ENCODE peak calls at places on chromosomes 5 and 9, in eight cellular contexts. One of them, this sample, is unnamed.

GRCh38 chr9:137281345-137282116 is 4.0 kb downstream of the TOR4A start:
- DNase-seq in heart right ventricle: no peak
- DNase-seq in psoas muscle: no peak
- DNase-seq in pancreas: no peak
- DNase-seq in suprapubic skin: no peak
- DNase-seq in HCT116: no peak
- DNase-seq in CD8-positive, alpha-beta memory T cell: no peak
- DNase-seq in foreskin keratinocyte: no peak
- DNase-seq in this sample: no peak

GRCh38 chr5:149239917-149240316 is 31.7 kb upstream of the AFAP1L1 start:
- DNase-seq in heart right ventricle: no peak
- DNase-seq in foreskin keratinocyte: no peak
- DNase-seq in HCT116: no peak
- DNase-seq in psoas muscle: no peak
- DNase-seq in CD8-positive, alpha-beta memory T cell: no peak
- DNase-seq in suprapubic skin: no peak
- DNase-seq in pancreas: no peak
- DNase-seq in this sample: no peak

GRCh38 chr9:28289732-28290131 is 716.5 kb upstream of the C9orf72 start:
- DNase-seq in suprapubic skin: no peak
- DNase-seq in pancreas: no peak
- DNase-seq in HCT116: no peak
- DNase-seq in heart right ventricle: no peak
- DNase-seq in psoas muscle: no peak
- DNase-seq in CD8-positive, alpha-beta memory T cell: no peak
- DNase-seq in foreskin keratinocyte: no peak
- DNase-seq in this sample: no peak

GRCh38 chr5:52830700-52831099 is 43.0 kb downstream of the ITGA1 start:
- DNase-seq in heart right ventricle: no peak
- DNase-seq in foreskin keratinocyte: no peak
- DNase-seq in pancreas: no peak
- DNase-seq in suprapubic skin: no peak
- DNase-seq in CD8-positive, alpha-beta memory T cell: no peak
- DNase-seq in HCT116: no peak
- DNase-seq in psoas muscle: no peak
- DNase-seq in this sample: no peak

GRCh38 chr9:98192503-98193335 is at the start of gene CORO2A:
- DNase-seq in CD8-positive, alpha-beta memory T cell: peak; percentile 67
- DNase-seq in pancreas: no peak
- DNase-seq in heart right ventricle: peak; percentile 57
- DNase-seq in psoas muscle: peak; percentile 65
- DNase-seq in HCT116: peak; percentile 33
- DNase-seq in foreskin keratinocyte: peak; percentile 92
- DNase-seq in suprapubic skin: no peak
- DNase-seq in this sample: peak; percentile 83

GRCh38 chr5:14101922-14102321 is 41.2 kb upstream of the TRIO start:
- DNase-seq in suprapubic skin: no peak
- DNase-seq in heart right ventricle: no peak
- DNase-seq in pancreas: no peak
- DNase-seq in psoas muscle: no peak
- DNase-seq in foreskin keratinocyte: no peak
- DNase-seq in CD8-positive, alpha-beta memory T cell: no peak
- DNase-seq in HCT116: no peak
- DNase-seq in this sample: no peak

GRCh38 chr9:36877239-36877638 is 156.8 kb downstream of the PAX5 start:
- DNase-seq in psoas muscle: no peak
- DNase-seq in pancreas: no peak
- DNase-seq in CD8-positive, alpha-beta memory T cell: no peak
- DNase-seq in suprapubic skin: no peak
- DNase-seq in heart right ventricle: no peak
- DNase-seq in HCT116: no peak
- DNase-seq in foreskin keratinocyte: no peak
- DNase-seq in this sample: no peak

GRCh38 chr5:34047147-34047546 is 4.1 kb upstream of the C1QTNF3 start:
- DNase-seq in heart right ventricle: no peak
- DNase-seq in HCT116: no peak
- DNase-seq in psoas muscle: no peak
- DNase-seq in CD8-positive, alpha-beta memory T cell: no peak
- DNase-seq in suprapubic skin: no peak
- DNase-seq in pancreas: no peak
- DNase-seq in foreskin keratinocyte: no peak
- DNase-seq in this sample: no peak

GRCh38 chr5:168528521-168529360 is at the start of gene FBLL1:
- DNase-seq in pancreas: peak; percentile 60
- DNase-seq in CD8-positive, alpha-beta memory T cell: no peak
- DNase-seq in HCT116: no peak
- DNase-seq in psoas muscle: no peak
- DNase-seq in heart right ventricle: peak; percentile 23
- DNase-seq in foreskin keratinocyte: no peak
- DNase-seq in suprapubic skin: no peak
- DNase-seq in this sample: no peak

DNA sequence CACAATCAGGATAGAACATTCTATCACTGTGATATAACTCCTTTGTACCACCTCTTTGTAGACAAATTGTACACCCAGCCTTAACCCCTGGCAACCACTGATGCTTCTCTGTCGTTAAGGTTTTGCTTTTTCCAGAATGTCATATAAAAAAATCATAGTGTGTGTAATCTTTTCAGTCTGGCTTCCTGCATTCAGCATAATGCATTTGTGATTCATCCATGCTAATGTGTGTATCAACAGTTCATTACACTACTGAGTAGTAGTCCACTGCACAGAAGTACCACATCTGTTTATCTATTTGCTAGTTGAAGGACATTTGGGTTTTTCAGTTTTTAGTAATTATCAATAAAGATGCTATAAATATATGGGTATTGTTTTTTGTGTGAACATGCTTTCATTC is 81.2 kb downstream of the ARSB start:
- DNase-seq in suprapubic skin: no peak
- DNase-seq in foreskin keratinocyte: peak; percentile 22
- DNase-seq in pancreas: no peak
- DNase-seq in heart right ventricle: no peak
- DNase-seq in psoas muscle: no peak
- DNase-seq in HCT116: no peak
- DNase-seq in CD8-positive, alpha-beta memory T cell: no peak
- DNase-seq in this sample: no peak
- H3K27ac ChIP-seq in suprapubic skin: no peak overlapping the region
- H3K27ac ChIP-seq in foreskin keratinocyte: no peak overlapping the region
- H3K27ac ChIP-seq in pancreas: no peak overlapping the region
- H3K27ac ChIP-seq in heart right ventricle: no peak overlapping the region
- H3K27ac ChIP-seq in psoas muscle: no peak overlapping the region
- H3K27ac ChIP-seq in HCT116: no peak overlapping the region
- H3K27ac ChIP-seq in CD8-positive, alpha-beta memory T cell: no peak overlapping the region
- H3K27ac ChIP-seq in this sample: no peak overlapping the region

GRCh38 chr5:43369651-43370050 is 42.5 kb downstream of the CCL28 start:
- DNase-seq in CD8-positive, alpha-beta memory T cell: no peak
- DNase-seq in foreskin keratinocyte: no peak
- DNase-seq in psoas muscle: no peak
- DNase-seq in pancreas: no peak
- DNase-seq in heart right ventricle: no peak
- DNase-seq in suprapubic skin: no peak
- DNase-seq in HCT116: no peak
- DNase-seq in this sample: no peak

GRCh38 chr5:43367453-43367852 is 44.7 kb downstream of the CCL28 start:
- DNase-seq in foreskin keratinocyte: no peak
- DNase-seq in heart right ventricle: no peak
- DNase-seq in HCT116: no peak
- DNase-seq in CD8-positive, alpha-beta memory T cell: no peak
- DNase-seq in psoas muscle: no peak
- DNase-seq in suprapubic skin: no peak
- DNase-seq in pancreas: no peak
- DNase-seq in this sample: no peak

GRCh38 chr5:43370352-43370751 is 41.8 kb downstream of the CCL28 start:
- DNase-seq in HCT116: no peak
- DNase-seq in pancreas: no peak
- DNase-seq in heart right ventricle: no peak
- DNase-seq in suprapubic skin: no peak
- DNase-seq in psoas muscle: no peak
- DNase-seq in CD8-positive, alpha-beta memory T cell: no peak
- DNase-seq in foreskin keratinocyte: no peak
- DNase-seq in this sample: no peak

GRCh38 chr5:43363445-43364152 is 48.6 kb downstream of the CCL28 start:
- DNase-seq in heart right ventricle: no peak
- DNase-seq in CD8-positive, alpha-beta memory T cell: no peak
- DNase-seq in foreskin keratinocyte: no peak
- DNase-seq in HCT116: no peak
- DNase-seq in suprapubic skin: no peak
- DNase-seq in pancreas: no peak
- DNase-seq in psoas muscle: no peak
- DNase-seq in this sample: no peak

DNA sequence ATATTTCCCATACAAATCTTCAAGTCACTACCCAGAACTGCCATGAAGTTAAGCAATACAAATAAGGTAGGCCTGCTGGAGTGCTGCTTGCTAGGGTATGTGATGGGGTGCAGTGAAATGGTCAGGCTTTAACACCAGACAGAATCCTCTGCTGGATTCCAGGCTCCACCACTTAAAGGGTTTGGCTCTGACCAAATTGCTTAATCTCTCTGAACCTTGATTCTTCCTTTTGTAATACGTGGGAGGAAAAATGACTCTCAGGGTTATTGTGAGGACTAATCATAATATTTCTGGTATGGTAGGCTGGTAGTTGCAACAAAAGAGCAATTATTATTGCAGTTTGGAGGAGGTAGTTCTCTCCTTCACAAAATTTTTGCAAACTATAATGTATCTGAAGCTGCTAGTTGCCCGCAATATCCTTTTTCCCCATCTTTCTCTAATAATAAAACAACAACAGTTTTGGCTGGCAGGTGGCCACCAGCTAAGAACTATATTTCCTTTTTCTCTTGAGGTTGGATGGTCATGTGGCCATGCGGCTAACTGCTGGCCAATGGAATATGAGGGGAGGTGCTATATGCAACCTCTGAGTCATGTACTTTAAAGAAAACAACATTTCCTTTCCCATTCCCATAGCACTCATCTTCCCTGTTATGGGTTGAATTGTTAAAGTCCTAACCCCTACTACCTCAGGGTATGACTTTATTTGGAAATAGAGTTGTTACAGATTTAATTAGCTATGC is 44.1 kb downstream of the CCL28 start:
- DNase-seq in suprapubic skin: no peak
- DNase-seq in foreskin keratinocyte: no peak
- DNase-seq in psoas muscle: no peak
- DNase-seq in CD8-positive, alpha-beta memory T cell: no peak
- DNase-seq in HCT116: no peak
- DNase-seq in heart right ventricle: no peak
- DNase-seq in pancreas: no peak
- DNase-seq in this sample: no peak
- H3K4me1 ChIP-seq in suprapubic skin: peaks cover 5% of the 10 kb centered on the region
- H3K4me1 ChIP-seq in foreskin keratinocyte: peaks cover 1% of the 10 kb centered on the region
- H3K4me1 ChIP-seq in psoas muscle: no peaks in the 10 kb centered on the region
- H3K4me1 ChIP-seq in CD8-positive, alpha-beta memory T cell: no peaks in the 10 kb centered on the region
- H3K4me1 ChIP-seq in HCT116: no peaks in the 10 kb centered on the region
- H3K4me1 ChIP-seq in heart right ventricle: no peaks in the 10 kb centered on the region
- H3K4me1 ChIP-seq in pancreas: no peaks in the 10 kb centered on the region
- H3K4me1 ChIP-seq in this sample: no peaks in the 10 kb centered on the region

GRCh38 chr9:21761309-21761901 is 41.0 kb upstream of the MTAP start:
- DNase-seq in heart right ventricle: no peak
- DNase-seq in pancreas: no peak
- DNase-seq in foreskin keratinocyte: no peak
- DNase-seq in HCT116: no peak
- DNase-seq in psoas muscle: no peak
- DNase-seq in CD8-positive, alpha-beta memory T cell: no peak
- DNase-seq in suprapubic skin: no peak
- DNase-seq in this sample: no peak

GRCh38 chr9:21770877-21771560 is 31.4 kb upstream of the MTAP start:
- DNase-seq in pancreas: no peak
- DNase-seq in foreskin keratinocyte: peak; percentile 84
- DNase-seq in CD8-positive, alpha-beta memory T cell: no peak
- DNase-seq in heart right ventricle: no peak
- DNase-seq in psoas muscle: no peak
- DNase-seq in suprapubic skin: no peak
- DNase-seq in HCT116: peak; percentile 51
- DNase-seq in this sample: no peak

GRCh38 chr9:21764736-21765245 is 37.6 kb upstream of the MTAP start:
- DNase-seq in CD8-positive, alpha-beta memory T cell: no peak
- DNase-seq in pancreas: no peak
- DNase-seq in foreskin keratinocyte: no peak
- DNase-seq in psoas muscle: no peak
- DNase-seq in suprapubic skin: no peak
- DNase-seq in heart right ventricle: no peak
- DNase-seq in HCT116: no peak
- DNase-seq in this sample: no peak

GRCh38 chr9:21762064-21762463 is 40.4 kb upstream of the MTAP start:
- DNase-seq in pancreas: no peak
- DNase-seq in CD8-positive, alpha-beta memory T cell: no peak
- DNase-seq in foreskin keratinocyte: no peak
- DNase-seq in suprapubic skin: no peak
- DNase-seq in HCT116: no peak
- DNase-seq in heart right ventricle: no peak
- DNase-seq in psoas muscle: no peak
- DNase-seq in this sample: no peak

DNA sequence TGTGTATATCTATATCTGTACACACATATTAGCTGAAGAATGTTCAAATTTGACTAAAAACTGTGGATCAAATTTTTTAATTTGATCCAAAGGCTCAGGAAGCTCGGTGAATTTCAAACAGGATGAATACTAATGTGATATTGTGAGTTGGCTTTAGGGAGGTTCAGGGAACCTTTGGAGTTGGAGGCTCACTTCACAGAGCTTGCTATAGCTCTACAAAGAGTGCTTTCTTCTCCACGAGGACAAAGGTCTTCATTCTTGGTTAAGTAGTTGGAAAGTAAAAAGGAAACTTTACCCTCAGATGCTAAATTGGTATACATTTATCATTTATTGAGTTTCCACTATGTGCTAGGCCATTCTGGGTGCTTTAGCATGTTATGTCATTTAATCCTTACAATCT is 36.3 kb upstream of the MTAP start:
- DNase-seq in HCT116: no peak
- DNase-seq in pancreas: no peak
- DNase-seq in psoas muscle: no peak
- DNase-seq in foreskin keratinocyte: no peak
- DNase-seq in CD8-positive, alpha-beta memory T cell: no peak
- DNase-seq in suprapubic skin: no peak
- DNase-seq in heart right ventricle: no peak
- DNase-seq in this sample: no peak
- H3K27me3 ChIP-seq in HCT116: no peaks in the 10 kb centered on the region
- H3K27me3 ChIP-seq in pancreas: no peaks in the 10 kb centered on the region
- H3K27me3 ChIP-seq in psoas muscle: peaks cover 4% of the 10 kb centered on the region
- H3K27me3 ChIP-seq in foreskin keratinocyte: no peaks in the 10 kb centered on the region
- H3K27me3 ChIP-seq in CD8-positive, alpha-beta memory T cell: no peaks in the 10 kb centered on the region
- H3K27me3 ChIP-seq in suprapubic skin: peaks cover 3% of the 10 kb centered on the region
- H3K27me3 ChIP-seq in heart right ventricle: peaks cover 15% of the 10 kb centered on the region
- H3K27me3 ChIP-seq in this sample: no peaks in the 10 kb centered on the region

DNA sequence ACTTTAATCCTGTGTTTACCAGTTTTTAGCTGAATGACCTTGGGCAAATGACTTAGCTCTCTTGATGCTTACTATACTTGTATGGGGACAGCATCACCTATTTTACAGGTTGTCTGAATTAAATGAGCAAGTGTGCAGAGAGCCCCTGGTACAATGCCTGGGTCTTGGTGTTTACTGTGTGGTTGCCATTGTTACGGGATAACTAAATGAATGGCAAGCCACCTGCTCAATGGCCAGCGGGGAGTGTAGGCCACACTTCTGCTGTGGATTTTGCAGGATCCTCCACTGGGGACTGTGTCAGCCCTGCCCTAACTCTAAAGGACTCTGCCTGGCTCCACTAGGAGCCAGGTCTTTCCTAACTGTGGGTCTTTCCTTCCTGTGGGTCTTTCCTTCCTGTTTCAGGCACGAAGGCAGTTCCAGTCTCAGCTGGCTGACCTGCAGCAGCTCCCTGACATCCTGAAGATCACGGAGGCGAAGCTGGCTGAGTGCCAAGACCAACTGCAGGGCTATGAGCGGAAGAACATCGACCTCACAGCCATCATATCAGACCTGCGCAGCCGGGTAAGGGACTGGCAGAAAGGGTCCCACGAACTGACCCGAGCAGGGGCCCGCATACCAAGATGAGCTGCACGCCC is 10.3 kb upstream of the GLE1 start:
- DNase-seq in heart right ventricle: peak; percentile 64
- DNase-seq in HCT116: no peak
- DNase-seq in psoas muscle: peak; percentile 58
- DNase-seq in foreskin keratinocyte: peak; percentile 11
- DNase-seq in suprapubic skin: peak; percentile 69
- DNase-seq in pancreas: peak; percentile 82
- DNase-seq in CD8-positive, alpha-beta memory T cell: no peak
- DNase-seq in this sample: no peak
- H3K27ac ChIP-seq in heart right ventricle: no peak overlapping the region
- H3K27ac ChIP-seq in HCT116: no peak overlapping the region
- H3K27ac ChIP-seq in psoas muscle: no peak overlapping the region
- H3K27ac ChIP-seq in foreskin keratinocyte: no peak overlapping the region
- H3K27ac ChIP-seq in suprapubic skin: no peak overlapping the region
- H3K27ac ChIP-seq in pancreas: no peak overlapping the region
- H3K27ac ChIP-seq in CD8-positive, alpha-beta memory T cell: no peak overlapping the region
- H3K27ac ChIP-seq in this sample: no peak overlapping the region